ENCODE peak calls at places on chromosome 17, in four cellular contexts. H is MM.1S, V is PC-3, B is trophoblast cell. A is an unnamed sample.

GRCh38 chr17:83002118-83002805 is 77.1 kb upstream of the METRNL start:
- DNase-seq in H (no peak), B (no peak), V (no peak), A (no peak)

GRCh38 chr17:41505836-41506767 is 690 bp upstream of the KRT13 start:
- DNase-seq in H (no peak), V (no peak), B (peak; percentile 84), A (no peak)

GRCh38 chr17:15454328-15454727 is 13.1 kb downstream of the CDRT4 start:
- DNase-seq in H (no peak), V (no peak), B (no peak), A (no peak)

GRCh38 chr17:46903762-46904672 is 18.9 kb upstream of the GOSR2 start:
- DNase-seq in B (no peak), H (no peak), V (no peak), A (no peak)

GRCh38 chr17:78924481-78925151 is 571 bp downstream of the TIMP2 start:
- DNase-seq in V (peak; percentile 48), H (peak; percentile 30), B (peak; percentile 48), A (no peak)

GRCh38 chr17:38768417-38768816 is 15.9 kb downstream of the PSMB3 start:
- DNase-seq in H (no peak), V (no peak), B (no peak), A (no peak)

GRCh38 chr17:37671028-37671812 is 28.0 kb upstream of the DDX52 start:
- DNase-seq in V (no peak), B (no peak), H (no peak), A (no peak)

GRCh38 chr17:65515959-65516948 is 45.2 kb downstream of the AXIN2 start:
- DNase-seq in V (no peak), B (peak; percentile 96), H (no peak), A (peak; percentile 67)

GRCh38 chr17:50110591-50111349 is 15.6 kb downstream of the PDK2 start:
- DNase-seq in V (no peak), B (no peak), H (no peak), A (no peak)

GRCh38 chr17:34173221-34173620 is 81.9 kb upstream of the CCL2 start:
- DNase-seq in B (no peak), H (no peak), V (no peak), A (peak; percentile 83)
- H3K4me2 ChIP-seq in B (no peak overlapping the region), H (no peak overlapping the region), V (no peak overlapping the region), A (no peak overlapping the region)

GRCh38 chr17:61196799-61197198 is 202.8 kb upstream of the TBX2 start:
- DNase-seq in B (no peak), H (no peak), V (no peak), A (peak; percentile 74)
- H2AFZ ChIP-seq in B (no peak overlapping the region), H (no peak overlapping the region), V (no peak overlapping the region), A (peak overlapping the region; percentile 55)

DNA sequence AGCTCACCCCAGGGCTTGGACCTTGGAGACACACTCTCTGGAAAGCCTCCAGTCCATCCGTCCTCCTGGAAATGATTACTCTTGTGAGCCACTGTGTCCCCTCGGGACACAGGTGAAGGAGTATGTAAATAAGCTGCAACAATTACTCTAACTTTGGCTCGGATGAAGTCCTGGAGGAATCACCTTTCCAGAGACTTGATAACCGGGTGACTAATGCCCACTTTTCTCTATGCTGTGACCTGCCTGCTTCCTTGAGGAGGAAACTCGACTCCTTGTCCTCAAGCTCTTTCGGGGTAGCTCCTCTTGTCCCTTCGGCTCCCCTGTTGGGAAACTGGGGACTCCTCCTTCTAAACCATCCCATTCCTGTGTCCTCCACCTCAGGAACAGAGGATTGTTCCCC is at the start of gene OR1A1:
- DNase-seq in B (no peak), H (no peak), V (no peak), A (no peak)
- H3K9me3 ChIP-seq in B (peaks cover 5% of the 10 kb centered on the region), H (no peaks in the 10 kb centered on the region), V (no peaks in the 10 kb centered on the region), A (no peaks in the 10 kb centered on the region)

GRCh38 chr17:67518881-67519280 is 141.8 kb downstream of the PITPNC1 start:
- DNase-seq in B (no peak), H (no peak), V (no peak), A (no peak)
- H3K4me2 ChIP-seq in B (no peak overlapping the region), H (no peak overlapping the region), V (no peak overlapping the region), A (no peak overlapping the region)

GRCh38 chr17:54859187-54859586 is 41.5 kb upstream of the TOM1L1 start:
- DNase-seq in H (no peak), B (no peak), V (no peak), A (no peak)
- H2AFZ ChIP-seq in H (no peak overlapping the region), B (no peak overlapping the region), V (no peak overlapping the region), A (no peak overlapping the region)

GRCh38 chr17:69695646-69696045 is 281.1 kb downstream of the MAP2K6 start:
- DNase-seq in V (no peak), B (no peak), H (no peak), A (no peak)

GRCh38 chr17:69702078-69702477 is 287.6 kb downstream of the MAP2K6 start:
- DNase-seq in H (no peak), B (peak; percentile 50), V (peak; percentile 59), A (no peak)

GRCh38 chr17:69696645-69697044 is 282.1 kb downstream of the MAP2K6 start:
- DNase-seq in B (no peak), H (no peak), V (no peak), A (no peak)
- H3K9me3 ChIP-seq in B (peaks cover 8% of the 10 kb centered on the region), H (no peaks in the 10 kb centered on the region), V (peaks cover 20% of the 10 kb centered on the region), A (no peaks in the 10 kb centered on the region)

GRCh38 chr17:2964370-2964769 is 99.0 kb downstream of the OR1D5 start:
- DNase-seq in V (no peak), B (no peak), H (no peak), A (no peak)
- H3K4me2 ChIP-seq in V (no peak overlapping the region), B (no peak overlapping the region), H (no peak overlapping the region), A (no peak overlapping the region)

GRCh38 chr17:48469227-48469626 is 39.2 kb upstream of the SKAP1 start:
- DNase-seq in V (no peak), H (no peak), B (no peak), A (no peak)

GRCh38 chr17:48470388-48471034 is 40.5 kb upstream of the SKAP1 start:
- DNase-seq in B (peak; percentile 65), V (peak; percentile 47), H (no peak), A (peak; percentile 67)

GRCh38 chr17:48472485-48473281 is 42.7 kb upstream of the SKAP1 start:
- DNase-seq in H (peak; percentile 73), B (peak; percentile 32), V (peak; percentile 96), A (peak; percentile 93)

GRCh38 chr17:48468299-48468698 is 38.3 kb upstream of the SKAP1 start:
- DNase-seq in B (no peak), H (peak; percentile 79), V (no peak), A (no peak)

DNA sequence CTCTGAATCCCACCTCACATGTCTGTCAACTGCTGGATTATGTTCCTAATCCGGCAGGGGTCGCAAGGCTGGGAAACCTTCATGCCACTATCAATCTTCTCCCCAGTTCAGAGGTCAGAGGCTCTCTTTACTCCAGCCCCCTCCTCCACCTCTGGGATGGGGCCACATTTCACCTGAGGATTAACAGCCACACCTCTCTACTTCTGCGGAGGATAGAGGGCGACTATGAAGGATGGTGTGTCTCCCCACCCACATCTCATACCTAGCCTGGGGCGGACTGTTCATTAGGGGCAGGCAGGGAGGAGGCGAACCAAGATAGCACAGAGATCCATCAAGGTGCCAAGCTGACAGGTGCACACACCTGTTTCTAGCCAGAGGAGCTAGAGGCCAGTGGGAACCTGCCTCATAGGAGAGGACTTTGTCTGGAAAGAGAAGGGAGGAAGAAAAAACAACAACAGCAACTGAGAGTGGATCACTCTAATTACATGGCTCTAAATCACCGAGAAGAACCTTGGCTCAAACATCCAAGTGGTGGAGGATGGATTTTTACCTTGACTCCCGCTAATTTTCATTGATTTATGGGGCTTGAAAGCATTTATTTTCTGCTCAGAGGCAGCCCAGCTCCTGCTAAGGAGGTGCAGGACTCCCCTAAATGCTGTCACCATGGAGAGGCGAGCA is 41.9 kb upstream of the SKAP1 start:
- DNase-seq in V (no peak), B (no peak), H (no peak), A (no peak)
- H2AFZ ChIP-seq in V (peak overlapping the region; percentile 54), B (no peak overlapping the region), H (peak overlapping the region; percentile 70), A (no peak overlapping the region)

GRCh38 chr17:17587614-17588336 is 3.7 kb downstream of the PEMT start:
- DNase-seq in V (no peak), B (peak; percentile 29), H (no peak), A (no peak)
- H3K9me3 ChIP-seq in V (no peaks in the 10 kb centered on the region), B (no peaks in the 10 kb centered on the region), H (no peaks in the 10 kb centered on the region), A (no peaks in the 10 kb centered on the region)